ENCODE peak calls at places on chromosomes 11 and 22, in nine cellular contexts. R is activated naive CD4-positive, alpha-beta T cell; F is stimulated activated CD4-positive, alpha-beta T cell treated with anti-CD3 and anti-CD28 coated beads, TNF-alpha, amount 100 ng/mL, for 1 hour; V is activated CD8-positive, alpha-beta memory T cell treated with anti-CD3 and anti-CD28 coated beads for 4 hours; S is fibroblast of lung; O is RWPE1; Q is fibroblast of the conjunctiva; M is AML-193; Z is H4. X is an unnamed sample.

GRCh38 chr11:27468209-27468608 is 4.4 kb downstream of the LGR4 start:
- DNase-seq in R (no peak), F (no peak), V (no peak), S (peak; percentile 89), O (peak; percentile 65), Q (peak; percentile 55), M (no peak), Z (peak; percentile 38), X (peak; percentile 84)

GRCh38 chr11:57255618-57256017 is 18.6 kb upstream of the APLNR start:
- DNase-seq in R (no peak), F (no peak), V (no peak), S (no peak), O (no peak), Q (no peak), M (no peak), Z (no peak), X (peak; percentile 92)

GRCh38 chr11:121699801-121700200 is 247.0 kb upstream of the SORL1-AS1 start:
- DNase-seq in R (no peak), F (no peak), V (no peak), S (no peak), O (no peak), Q (no peak), M (no peak), Z (no peak), X (no peak)

GRCh38 chr22:46830841-46831240 is 68.4 kb downstream of the TBC1D22A start:
- DNase-seq in R (no peak), F (no peak), V (no peak), S (peak; percentile 40), O (no peak), Q (no peak), M (no peak), Z (no peak), X (no peak)

GRCh38 chr11:134466035-134466908 is 54.2 kb upstream of the B3GAT1 start:
- DNase-seq in R (no peak), F (no peak), V (no peak), S (no peak), O (no peak), Q (no peak), M (no peak), Z (no peak), X (no peak)

GRCh38 chr22:44207173-44207980 is 26.7 kb downstream of the PARVG start:
- DNase-seq in R (no peak), F (no peak), V (no peak), S (no peak), O (no peak), Q (no peak), M (no peak), Z (no peak), X (no peak)

GRCh38 chr11:131880976-131881375 is 510.6 kb downstream of the NTM start:
- DNase-seq in R (no peak), F (no peak), V (no peak), S (no peak), O (no peak), Q (no peak), M (no peak), Z (no peak), X (no peak)

GRCh38 chr11:97683733-97684132 is 1293.9 kb downstream of the JRKL start:
- DNase-seq in R (no peak), F (no peak), V (no peak), S (no peak), O (peak; percentile 2), Q (no peak), M (no peak), Z (peak; percentile 66), X (no peak)

GRCh38 chr11:84261707-84262106 is 975.5 kb upstream of the CCDC90B start:
- DNase-seq in R (no peak), F (no peak), V (no peak), S (no peak), O (no peak), Q (no peak), M (peak; percentile 10), Z (no peak), X (peak; percentile 17)